ENCODE peak calls at places on chromosomes 16 and 17, in five cellular contexts. One of them, this sample, is unnamed.

GRCh38 chr17:73609688-73610210 is 34.5 kb downstream of the SDK2 start:
- DNase-seq in breast epithelium: no peak
- DNase-seq in neural progenitor cell: no peak
- DNase-seq in A549: no peak
- DNase-seq in body of pancreas: no peak
- DNase-seq in this sample: no peak

GRCh38 chr17:204427-205175 is 23.2 kb upstream of the DOC2B start:
- DNase-seq in body of pancreas: peak; percentile 15
- DNase-seq in A549: no peak
- DNase-seq in neural progenitor cell: no peak
- DNase-seq in breast epithelium: no peak
- DNase-seq in this sample: no peak

GRCh38 chr17:77591231-77591785 is 367.2 kb upstream of the TNRC6C start:
- DNase-seq in body of pancreas: no peak
- DNase-seq in breast epithelium: no peak
- DNase-seq in neural progenitor cell: no peak
- DNase-seq in A549: no peak
- DNase-seq in this sample: peak; percentile 29

GRCh38 chr16:58236231-58236690 is 38.4 kb upstream of the CSNK2A2 start:
- DNase-seq in neural progenitor cell: peak; percentile 93
- DNase-seq in breast epithelium: peak; percentile 46
- DNase-seq in body of pancreas: peak; percentile 73
- DNase-seq in A549: peak; percentile 82
- DNase-seq in this sample: peak; percentile 70

GRCh38 chr17:44220211-44221071 is 966 bp upstream of the UBTF start:
- DNase-seq in A549: no peak
- DNase-seq in neural progenitor cell: peak; percentile 71
- DNase-seq in breast epithelium: no peak
- DNase-seq in body of pancreas: peak; percentile 62
- DNase-seq in this sample: peak; percentile 48

GRCh38 chr17:73998246-73999220 is 204.9 kb upstream of the RPL38 start:
- DNase-seq in body of pancreas: peak; percentile 65
- DNase-seq in breast epithelium: peak; percentile 20
- DNase-seq in neural progenitor cell: peak; percentile 69
- DNase-seq in A549: peak; percentile 85
- DNase-seq in this sample: peak; percentile 67

GRCh38 chr16:3876695-3877094 is 3.8 kb downstream of the CREBBP start:
- DNase-seq in body of pancreas: no peak
- DNase-seq in A549: no peak
- DNase-seq in breast epithelium: no peak
- DNase-seq in neural progenitor cell: no peak
- DNase-seq in this sample: no peak

GRCh38 chr16:64745275-64745674 is 376.6 kb downstream of the CDH11 start:
- DNase-seq in body of pancreas: no peak
- DNase-seq in A549: no peak
- DNase-seq in neural progenitor cell: no peak
- DNase-seq in breast epithelium: no peak
- DNase-seq in this sample: no peak

GRCh38 chr16:48492131-48492530 is 106.9 kb upstream of the SIAH1 start:
- DNase-seq in neural progenitor cell: no peak
- DNase-seq in breast epithelium: no peak
- DNase-seq in body of pancreas: no peak
- DNase-seq in A549: no peak
- DNase-seq in this sample: no peak

GRCh38 chr16:63695347-63695746 is 1426.5 kb downstream of the CDH11 start:
- DNase-seq in breast epithelium: no peak
- DNase-seq in neural progenitor cell: no peak
- DNase-seq in body of pancreas: no peak
- DNase-seq in A549: no peak
- DNase-seq in this sample: no peak

GRCh38 chr16:55765161-55765560 is 67.7 kb downstream of the CES1 start:
- DNase-seq in body of pancreas: no peak
- DNase-seq in neural progenitor cell: no peak
- DNase-seq in breast epithelium: no peak
- DNase-seq in A549: no peak
- DNase-seq in this sample: peak; percentile 59

GRCh38 chr16:70162041-70162451 is 11.5 kb upstream of the CLEC18C start:
- DNase-seq in breast epithelium: no peak
- DNase-seq in body of pancreas: no peak
- DNase-seq in A549: peak; percentile 66
- DNase-seq in neural progenitor cell: no peak
- DNase-seq in this sample: peak; percentile 41

GRCh38 chr17:80353718-80354275 is 61.2 kb upstream of the ENDOV start:
- DNase-seq in A549: no peak
- DNase-seq in body of pancreas: no peak
- DNase-seq in neural progenitor cell: no peak
- DNase-seq in breast epithelium: no peak
- DNase-seq in this sample: no peak

GRCh38 chr17:28717578-28718316 is at the start of gene RAB34:
- DNase-seq in body of pancreas: no peak
- DNase-seq in A549: peak; percentile 73
- DNase-seq in neural progenitor cell: peak; percentile 99
- DNase-seq in breast epithelium: peak; percentile 76
- DNase-seq in this sample: no peak

GRCh38 chr17:8109669-8110455 is 8.5 kb downstream of the ALOXE3 start:
- DNase-seq in A549: peak; percentile 75
- DNase-seq in breast epithelium: peak; percentile 66
- DNase-seq in neural progenitor cell: peak; percentile 82
- DNase-seq in body of pancreas: peak; percentile 79
- DNase-seq in this sample: peak; percentile 65

GRCh38 chr16:22220714-22221113 is 14.6 kb downstream of the EEF2K start:
- DNase-seq in A549: no peak
- DNase-seq in breast epithelium: no peak
- DNase-seq in body of pancreas: no peak
- DNase-seq in neural progenitor cell: no peak
- DNase-seq in this sample: no peak

GRCh38 chr17:39665642-39666221 is 583 bp downstream of the TCAP start:
- DNase-seq in breast epithelium: no peak
- DNase-seq in body of pancreas: no peak
- DNase-seq in A549: peak; percentile 91
- DNase-seq in neural progenitor cell: peak; percentile 60
- DNase-seq in this sample: no peak

GRCh38 chr17:83200231-83200699 is 120.9 kb downstream of the METRNL start:
- DNase-seq in neural progenitor cell: no peak
- DNase-seq in A549: no peak
- DNase-seq in breast epithelium: peak; percentile 87
- DNase-seq in body of pancreas: peak; percentile 31
- DNase-seq in this sample: peak; percentile 12

DNA sequence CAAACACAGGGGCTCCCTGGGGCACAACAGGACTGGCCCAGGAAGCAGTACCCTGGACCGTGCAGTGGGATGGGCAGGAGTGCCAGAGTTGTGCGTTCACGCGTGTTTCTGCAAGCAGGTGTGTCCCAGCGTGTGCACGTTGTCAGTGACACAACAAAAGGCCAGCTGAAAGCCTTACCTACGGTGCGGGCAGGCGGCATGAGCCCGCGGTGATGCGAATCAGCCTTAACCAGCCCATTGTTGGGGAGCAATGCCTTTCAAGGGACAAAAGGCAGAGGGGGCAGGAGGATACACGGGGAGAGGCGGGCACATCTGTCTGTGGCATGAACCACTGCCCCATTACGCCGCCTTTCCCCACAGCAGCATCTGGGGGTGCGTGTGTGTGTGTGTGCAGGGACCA is 158.3 kb downstream of the ZNF423 start:
- DNase-seq in breast epithelium: no peak
- DNase-seq in A549: no peak
- DNase-seq in body of pancreas: no peak
- DNase-seq in neural progenitor cell: peak; percentile 46
- DNase-seq in this sample: no peak
- H3K4me3 ChIP-seq in breast epithelium: no peak overlapping the region
- H3K4me3 ChIP-seq in A549: no peak overlapping the region
- H3K4me3 ChIP-seq in body of pancreas: no peak overlapping the region
- H3K4me3 ChIP-seq in neural progenitor cell: no peak overlapping the region
- H3K4me3 ChIP-seq in this sample: no peak overlapping the region

DNA sequence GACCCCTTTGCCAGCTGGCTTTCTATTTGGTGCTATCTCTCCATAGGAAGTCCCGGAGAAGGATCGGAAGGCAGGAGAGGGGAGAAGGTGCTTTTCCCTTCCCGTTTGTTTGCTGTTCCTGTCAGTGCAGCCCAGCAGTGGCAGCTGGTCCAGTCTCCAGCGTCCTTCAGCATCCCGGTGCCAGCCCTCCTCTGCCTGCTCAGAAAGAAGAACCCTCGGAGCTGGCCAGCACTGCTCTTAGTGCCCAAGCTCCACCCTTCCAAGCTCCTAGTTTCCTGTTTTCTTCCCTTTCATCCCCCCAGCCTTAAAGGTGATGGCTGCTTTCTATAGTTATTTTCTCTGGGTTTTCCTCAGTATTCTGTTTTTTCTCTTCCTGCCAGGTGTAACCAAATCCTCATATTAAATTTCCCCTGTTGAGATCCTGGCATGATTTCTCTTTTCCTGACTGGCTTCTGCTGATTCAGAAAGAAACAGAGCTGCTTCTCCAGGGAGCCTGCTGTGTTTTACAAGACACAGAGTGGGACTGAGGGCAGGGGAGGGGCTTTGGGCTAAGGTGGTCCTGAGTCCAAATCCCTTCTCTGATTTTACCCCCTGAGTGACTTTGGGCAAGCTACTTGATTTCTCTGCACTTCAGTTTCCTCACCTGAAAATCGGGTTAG is 186.8 kb downstream of the COPRS start:
- DNase-seq in A549: no peak
- DNase-seq in body of pancreas: no peak
- DNase-seq in neural progenitor cell: no peak
- DNase-seq in breast epithelium: no peak
- DNase-seq in this sample: no peak
- H3K4me3 ChIP-seq in A549: no peak overlapping the region
- H3K4me3 ChIP-seq in body of pancreas: no peak overlapping the region
- H3K4me3 ChIP-seq in neural progenitor cell: no peak overlapping the region
- H3K4me3 ChIP-seq in breast epithelium: no peak overlapping the region
- H3K4me3 ChIP-seq in this sample: no peak overlapping the region

DNA sequence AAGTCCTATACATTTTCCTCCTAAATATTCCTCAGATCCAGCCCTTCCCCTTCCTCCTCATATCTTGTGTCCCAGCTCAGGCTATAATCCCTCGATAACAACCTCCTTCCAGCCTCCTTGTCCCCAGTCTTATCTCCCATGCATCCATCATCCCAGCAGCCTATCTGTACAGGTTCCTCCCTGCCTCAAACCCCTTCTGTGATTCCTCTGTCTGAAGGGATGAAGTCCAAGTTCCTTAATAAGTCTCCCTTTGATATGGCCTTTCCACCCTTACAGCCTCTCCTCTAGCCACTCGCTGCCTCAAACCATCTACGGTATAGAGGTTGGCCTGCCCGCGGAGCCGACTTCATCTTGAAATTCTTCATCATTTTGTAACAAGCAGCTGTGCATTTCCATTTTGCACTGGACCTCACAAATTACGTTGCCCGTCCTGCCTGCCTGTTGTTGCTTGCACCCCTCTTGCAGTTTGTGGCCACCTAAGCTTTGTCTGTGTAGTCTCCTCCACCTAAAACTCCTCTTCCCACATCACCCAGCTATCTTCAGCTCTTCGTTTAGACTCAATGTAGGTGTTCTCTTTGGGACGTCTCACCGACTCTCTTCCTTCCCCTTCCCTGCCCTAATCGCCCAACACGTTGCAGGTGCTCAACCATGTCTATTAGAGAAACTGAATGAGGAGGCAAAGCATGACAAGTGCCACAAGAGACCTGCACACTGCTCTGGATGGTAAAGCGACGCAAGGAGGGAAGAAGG is 763 bp upstream of the CDK5RAP3 start:
- DNase-seq in body of pancreas: no peak
- DNase-seq in A549: no peak
- DNase-seq in breast epithelium: no peak
- DNase-seq in neural progenitor cell: no peak
- DNase-seq in this sample: peak; percentile 66
- H3K4me3 ChIP-seq in body of pancreas: no peak overlapping the region
- H3K4me3 ChIP-seq in A549: peak overlapping the region; percentile 23
- H3K4me3 ChIP-seq in breast epithelium: peak overlapping the region; percentile 14
- H3K4me3 ChIP-seq in neural progenitor cell: no peak overlapping the region
- H3K4me3 ChIP-seq in this sample: peak overlapping the region; percentile 22

GRCh38 chr16:79597277-79597676 is 3.3 kb downstream of the MAF start:
- DNase-seq in breast epithelium: no peak
- DNase-seq in body of pancreas: no peak
- DNase-seq in neural progenitor cell: no peak
- DNase-seq in A549: no peak
- DNase-seq in this sample: no peak
- H3K4me3 ChIP-seq in breast epithelium: peak overlapping the region; percentile 79
- H3K4me3 ChIP-seq in body of pancreas: peak overlapping the region; percentile 4
- H3K4me3 ChIP-seq in neural progenitor cell: peak overlapping the region; percentile 67
- H3K4me3 ChIP-seq in A549: no peak overlapping the region
- H3K4me3 ChIP-seq in this sample: peak overlapping the region; percentile 36

DNA sequence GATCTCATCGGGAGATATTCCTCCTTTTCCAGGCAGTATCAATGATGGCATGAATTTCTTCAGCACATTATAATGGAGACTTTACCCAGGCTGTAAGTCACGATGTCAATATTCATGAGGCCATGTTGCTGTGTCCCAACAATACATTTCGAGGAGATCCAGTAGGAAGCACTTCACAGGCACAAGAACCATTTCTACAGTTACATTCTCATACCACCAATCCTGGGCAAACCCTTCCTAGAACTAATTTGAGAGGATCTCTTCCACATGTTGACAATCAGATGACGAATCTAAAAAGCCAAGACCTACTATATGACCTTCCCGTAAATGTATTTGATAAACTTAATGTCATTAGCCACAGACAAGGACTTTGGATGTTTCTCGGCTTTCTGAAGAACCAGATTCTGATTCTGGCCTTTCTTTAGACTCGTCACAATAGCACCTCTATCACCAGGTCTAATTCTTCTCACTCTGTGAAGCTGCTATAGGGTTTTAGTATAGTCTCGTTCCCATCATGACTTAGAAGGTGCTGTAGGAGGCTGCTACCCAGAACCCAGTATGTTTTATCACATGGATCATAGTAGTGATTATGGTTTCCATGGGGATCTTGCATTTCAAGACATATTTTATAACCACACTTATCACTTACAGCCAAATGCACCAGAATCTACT is 40.2 kb downstream of the C16orf87 start:
- DNase-seq in body of pancreas: no peak
- DNase-seq in neural progenitor cell: no peak
- DNase-seq in breast epithelium: no peak
- DNase-seq in A549: no peak
- DNase-seq in this sample: no peak
- H3K4me3 ChIP-seq in body of pancreas: no peak overlapping the region
- H3K4me3 ChIP-seq in neural progenitor cell: peak overlapping the region; percentile 62
- H3K4me3 ChIP-seq in breast epithelium: no peak overlapping the region
- H3K4me3 ChIP-seq in A549: peak overlapping the region; percentile 66
- H3K4me3 ChIP-seq in this sample: no peak overlapping the region